ENCODE peak calls at places on chromosomes 7 and 10, in four cellular contexts. S is NCI-H1092, U is nucleus accumbens, L is body of pancreas. Z is an unnamed sample.

GRCh38 chr7:95342029-95342428 is 17.7 kb upstream of the PON1 start:
- DNase-seq in U (no peak), L (no peak), S (no peak), Z (no peak)

GRCh38 chr10:43667736-43668371 is 19.2 kb upstream of the ZNF32 start:
- DNase-seq in U (no peak), L (no peak), S (no peak), Z (no peak)

GRCh38 chr10:67788028-67788886 is 49.7 kb downstream of the DNAJC12 start:
- DNase-seq in S (no peak), U (no peak), L (peak), Z (peak)

GRCh38 chr10:15262036-15262713 is 93.7 kb upstream of the NMT2 start:
- DNase-seq in L (peak), S (no peak), U (no peak), Z (no peak)

GRCh38 chr7:134298902-134299683 is 17.6 kb downstream of the SLC35B4 start:
- DNase-seq in L (peak), S (peak), U (peak), Z (no peak)

GRCh38 chr10:11164806-11165590 is 147.3 kb downstream of the CELF2 start:
- DNase-seq in U (peak), S (no peak), L (peak), Z (peak)

GRCh38 chr10:78973901-78974408 is 94.8 kb upstream of the ZMIZ1 start:
- DNase-seq in U (peak), L (no peak), S (peak), Z (no peak)

GRCh38 chr7:36895112-36895511 is 170.8 kb upstream of the AOAH start:
- DNase-seq in U (no peak), S (no peak), L (no peak), Z (no peak)

GRCh38 chr10:110613996-110614495 is 30.1 kb upstream of the RBM20 start:
- DNase-seq in S (no peak), U (no peak), L (no peak), Z (no peak)

GRCh38 chr7:155802906-155803417 is 9.3 kb downstream of the SHH start:
- DNase-seq in L (no peak), S (no peak), U (no peak), Z (no peak)

GRCh38 chr7:1667566-1668485 is 2.3 kb upstream of the ELFN1 start:
- DNase-seq in S (no peak), U (no peak), L (no peak), Z (peak)

GRCh38 chr10:114869500-114869899 is 47.9 kb downstream of the FHIP2A start:
- DNase-seq in U (no peak), L (no peak), S (no peak), Z (no peak)

GRCh38 chr10:62253704-62254103 is 14.9 kb downstream of the RTKN2 start:
- DNase-seq in S (no peak), U (no peak), L (no peak), Z (no peak)

GRCh38 chr7:100488333-100489095 is 4.8 kb downstream of the NYAP1 start:
- DNase-seq in L (no peak), S (no peak), U (no peak), Z (peak)

GRCh38 chr7:100826546-100827329 is 585 bp downstream of the EPHB4 start:
- DNase-seq in S (no peak), U (no peak), L (no peak), Z (no peak)

GRCh38 chr7:5643280-5643679 is 138.2 kb downstream of the RNF216 start:
- DNase-seq in L (no peak), S (no peak), U (no peak), Z (no peak)

GRCh38 chr7:82677493-82677892 is 233.9 kb upstream of the CACNA2D1 start:
- DNase-seq in S (no peak), L (no peak), U (no peak), Z (no peak)

GRCh38 chr10:3811331-3811870 is 26.4 kb upstream of the KLF6 start:
- DNase-seq in U (no peak), L (peak), S (no peak), Z (peak)

GRCh38 chr10:106577266-106577665 is 587.2 kb downstream of the SORCS1 start:
- DNase-seq in L (no peak), U (peak), S (no peak), Z (no peak)

GRCh38 chr7:138460649-138461607 is 869 bp downstream of the TRIM24 start:
- DNase-seq in S (peak), L (peak), U (no peak), Z (peak)

GRCh38 chr10:571643-572042 is 117.8 kb downstream of the DIP2C start:
- DNase-seq in U (no peak), S (no peak), L (no peak), Z (no peak)

GRCh38 chr7:347644-348479 is 57.9 kb downstream of the FOXL3 start:
- DNase-seq in S (no peak), L (no peak), U (no peak), Z (no peak)

GRCh38 chr10:24305551-24306506 is 96.9 kb downstream of the KIAA1217 start:
- DNase-seq in S (no peak), U (no peak), L (no peak), Z (no peak)

GRCh38 chr10:128530301-128530700 is 404.1 kb upstream of the MKI67 start:
- DNase-seq in L (no peak), U (no peak), S (no peak), Z (peak)

GRCh38 chr7:44264221-44264956 is 61.0 kb downstream of the CAMK2B start:
- DNase-seq in S (peak), U (no peak), L (peak), Z (no peak)

GRCh38 chr7:151408839-151409554 is 841 bp downstream of the WDR86 start:
- DNase-seq in S (no peak), L (no peak), U (no peak), Z (no peak)

GRCh38 chr7:37193087-37193774 is 255.4 kb downstream of the ELMO1 start:
- DNase-seq in U (no peak), L (no peak), S (no peak), Z (no peak)

GRCh38 chr10:79350407-79351154 is 3.3 kb downstream of the PPIF start:
- DNase-seq in S (no peak), U (no peak), L (no peak), Z (peak)

GRCh38 chr7:76513817-76514799 is 3.8 kb downstream of the UPK3B start:
- DNase-seq in S (no peak), U (no peak), L (no peak), Z (peak)

GRCh38 chr10:132212816-132213215 is 26.1 kb downstream of the DPYSL4 start:
- DNase-seq in L (no peak), U (no peak), S (no peak), Z (no peak)

GRCh38 chr7:135597926-135598305 is 40.2 kb downstream of the NUP205 start:
- DNase-seq in S (no peak), L (no peak), U (peak), Z (no peak)

GRCh38 chr7:13981070-13981469 is 8.4 kb downstream of the ETV1 start:
- DNase-seq in U (no peak), S (no peak), L (peak), Z (no peak)

GRCh38 chr7:10973942-10974716 is 457 bp downstream of the PHF14 start:
- DNase-seq in U (peak), L (peak), S (peak), Z (peak)

GRCh38 chr10:6427357-6427959 is 152.6 kb downstream of the PRKCQ start:
- DNase-seq in S (no peak), U (no peak), L (no peak), Z (no peak)

GRCh38 chr7:155412416-155413253 is 45.3 kb upstream of the EN2 start:
- DNase-seq in S (peak), U (no peak), L (peak), Z (peak)

GRCh38 chr10:66322261-66322660 is 603.6 kb upstream of the LRRTM3 start:
- DNase-seq in U (no peak), L (no peak), S (no peak), Z (no peak)

GRCh38 chr7:142584765-142585164 is 164.5 kb upstream of the PRSS1 start:
- DNase-seq in S (no peak), L (no peak), U (no peak), Z (no peak)

GRCh38 chr10:29007370-29007747 is 281.5 kb upstream of the LYZL1 start:
- DNase-seq in S (no peak), U (no peak), L (no peak), Z (no peak)